ENCODE peak calls at places on chromosome 16, in ten cellular contexts. B is kidney epithelial cell, S is heart left ventricle, I is mucosa of descending colon, U is thoracic aorta, V is Peyer's patch, J is prostate gland, T is lung, A is breast epithelium, F is thyroid gland. Z is an unnamed sample. For H3K36me3, the result is how much of the 10 kb centered on the place peaks cover.

GRCh38 chr16:23959069-23959800 is 123.5 kb downstream of the PRKCB start:
- DNase-seq in S (no peak), B (no peak), I (no peak), V (no peak), F (no peak), U (no peak), J (no peak), A (no peak), T (no peak), Z (no peak)

GRCh38 chr16:86880316-86881117 is 302.2 kb downstream of the FOXL1 start:
- DNase-seq in V (no peak), U (no peak), A (no peak), J (no peak), S (no peak), B (no peak), I (no peak), T (no peak), F (no peak), Z (no peak)

GRCh38 chr16:5633845-5634440 is 536.3 kb upstream of the EEF2KMT start:
- DNase-seq in V (no peak), A (no peak), F (no peak), S (no peak), T (no peak), U (no peak), I (no peak), J (no peak), B (no peak), Z (no peak)

GRCh38 chr16:2514333-2515179 is 804 bp downstream of the ATP6V0C start:
- DNase-seq in A (no peak), J (no peak), S (no peak), B (no peak), V (peak), U (no peak), F (peak), I (peak), T (peak), Z (no peak)

GRCh38 chr16:72068930-72069329 is 5.9 kb downstream of the HPR start:
- DNase-seq in A (no peak), F (no peak), I (no peak), T (no peak), J (no peak), V (no peak), S (no peak), B (no peak), U (no peak), Z (no peak)

GRCh38 chr16:1379054-1379862 is 27.5 kb downstream of the GNPTG start:
- DNase-seq in F (peak), V (peak), S (peak), A (peak), J (peak), T (peak), B (peak), I (peak), U (peak), Z (peak)

GRCh38 chr16:11045441-11045840 is 101.1 kb downstream of the CLEC16A start:
- DNase-seq in T (no peak), U (no peak), S (no peak), B (no peak), A (no peak), V (no peak), F (no peak), J (no peak), I (no peak), Z (no peak)

GRCh38 chr16:47644166-47644565 is 183.0 kb downstream of the PHKB start:
- DNase-seq in B (no peak), I (no peak), U (no peak), J (no peak), A (no peak), F (peak), V (no peak), T (no peak), S (peak), Z (peak)

GRCh38 chr16:11639925-11640899 is 28.0 kb upstream of the SNN start:
- DNase-seq in V (peak), U (peak), S (peak), F (peak), T (peak), J (peak), B (peak), A (peak), I (peak), Z (peak)

GRCh38 chr16:86566966-86567700 is 504 bp downstream of the FOXC2 start:
- DNase-seq in T (no peak), J (no peak), A (no peak), B (no peak), V (no peak), S (peak), F (no peak), I (no peak), U (no peak), Z (no peak)

GRCh38 chr16:81641403-81642106 is 137.5 kb upstream of the PLCG2 start:
- DNase-seq in I (no peak), A (no peak), U (no peak), B (no peak), T (no peak), J (no peak), S (no peak), V (no peak), F (no peak), Z (no peak)

GRCh38 chr16:86924537-86924936 is 346.2 kb downstream of the FOXL1 start:
- DNase-seq in B (no peak), T (no peak), V (no peak), J (no peak), S (no peak), F (no peak), A (no peak), U (no peak), I (no peak), Z (no peak)

GRCh38 chr16:3035972-3036725 is 595 bp downstream of the BICDL2 start:
- DNase-seq in F (peak), T (no peak), I (peak), U (no peak), B (no peak), V (no peak), S (no peak), A (no peak), J (no peak), Z (no peak)

GRCh38 chr16:87927195-87927562 is 9.2 kb downstream of the CA5A start:
- DNase-seq in A (no peak), V (no peak), B (no peak), U (no peak), T (no peak), F (no peak), J (no peak), I (no peak), S (no peak), Z (no peak)

GRCh38 chr16:22898131-22898530 is 84.2 kb downstream of the HS3ST2 start:
- DNase-seq in I (no peak), J (no peak), U (no peak), B (no peak), F (no peak), V (no peak), A (no peak), T (no peak), S (no peak), Z (no peak)

GRCh38 chr16:1057252-1057932 is 15.2 kb upstream of the SSTR5 start:
- DNase-seq in F (peak), B (no peak), J (peak), T (no peak), V (peak), U (no peak), A (no peak), I (no peak), S (no peak), Z (no peak)

GRCh38 chr16:85530370-85530739 is 82.8 kb upstream of the GSE1 start:
- DNase-seq in J (no peak), A (no peak), T (no peak), S (no peak), I (no peak), U (no peak), F (no peak), B (no peak), V (no peak), Z (no peak)

GRCh38 chr16:85528528-85529387 is 84.4 kb upstream of the GSE1 start:
- DNase-seq in S (no peak), B (no peak), V (peak), I (no peak), U (no peak), T (no peak), A (no peak), J (no peak), F (no peak), Z (no peak)

GRCh38 chr16:85531516-85531915 is 81.6 kb upstream of the GSE1 start:
- DNase-seq in T (no peak), I (no peak), U (no peak), J (no peak), V (no peak), F (no peak), S (peak), A (no peak), B (no peak), Z (no peak)

GRCh38 chr16:85527767-85528297 is 85.3 kb upstream of the GSE1 start:
- DNase-seq in S (no peak), J (no peak), V (no peak), A (no peak), T (no peak), B (no peak), I (no peak), U (no peak), F (no peak), Z (no peak)

GRCh38 chr16:85529489-85530369 is 83.4 kb upstream of the GSE1 start:
- DNase-seq in U (no peak), V (no peak), B (no peak), S (no peak), I (no peak), J (no peak), A (no peak), F (no peak), T (no peak), Z (no peak)
- TF ChIP-seq CTCF in U (no peak), V (no peak), B (no peak), S (peak), I (no peak), J (no peak), A (no peak), F (no peak), T (no peak), Z (peak)

GRCh38 chr16:8646271-8646670 is 24.8 kb downstream of the METTL22 start:
- DNase-seq in V (no peak), S (no peak), J (no peak), F (no peak), B (no peak), T (no peak), I (no peak), U (no peak), A (no peak), Z (no peak)
- H3K36me3 ChIP-seq in V (under half), S (half or more), J (under half), F (half or more), B (under half), T (half or more), I (under half), U (half or more), A (under half), Z (under half)

GRCh38 chr16:30046588-30046987 is 15.5 kb upstream of the TLCD3B start:
- DNase-seq in T (no peak), A (no peak), V (no peak), J (no peak), U (no peak), B (no peak), I (no peak), F (no peak), S (no peak), Z (no peak)

GRCh38 chr16:30040221-30040620 is 9.2 kb upstream of the TLCD3B start:
- DNase-seq in V (no peak), B (no peak), S (no peak), A (no peak), J (no peak), I (no peak), F (no peak), T (no peak), U (no peak), Z (no peak)

GRCh38 chr16:30046178-30046577 is 15.1 kb upstream of the TLCD3B start:
- DNase-seq in J (no peak), A (no peak), F (no peak), U (no peak), T (no peak), S (no peak), V (no peak), I (no peak), B (no peak), Z (no peak)

GRCh38 chr16:30041841-30042240 is 10.8 kb upstream of the TLCD3B start:
- DNase-seq in F (no peak), I (no peak), T (no peak), J (no peak), B (no peak), A (no peak), S (no peak), V (no peak), U (no peak), Z (no peak)
- TF ChIP-seq CTCF in F (peak), I (no peak), T (no peak), J (no peak), B (peak), A (no peak), S (peak), V (peak), U (peak), Z (peak)

GRCh38 chr16:27520982-27521673 is 28.6 kb downstream of the GTF3C1 start:
- DNase-seq in F (peak), T (no peak), U (peak), I (no peak), S (peak), A (no peak), B (no peak), V (no peak), J (no peak), Z (no peak)
- H3K36me3 ChIP-seq in F (under half), T (under half), U (under half), I (under half), S (half or more), A (under half), B (under half), V (under half), J (under half), Z (under half)

GRCh38 chr16:4136229-4136813 is 20.1 kb upstream of the ADCY9 start:
- DNase-seq in V (peak), S (no peak), B (peak), U (no peak), A (peak), T (peak), F (peak), I (peak), J (peak), Z (no peak)
- TF ChIP-seq CTCF in V (no peak), S (no peak), B (no peak), U (no peak), A (no peak), T (no peak), F (peak), I (no peak), J (no peak), Z (no peak)

GRCh38 chr16:64172652-64173051 is 949.2 kb downstream of the CDH11 start:
- DNase-seq in A (no peak), V (no peak), J (no peak), U (no peak), B (no peak), T (no peak), S (no peak), F (no peak), I (no peak), Z (no peak)

GRCh38 chr16:64167851-64168770 is 953.8 kb downstream of the CDH11 start:
- DNase-seq in B (no peak), S (no peak), T (no peak), U (no peak), I (no peak), J (no peak), V (no peak), A (no peak), F (no peak), Z (no peak)

GRCh38 chr16:64174327-64174726 is 947.5 kb downstream of the CDH11 start:
- DNase-seq in I (no peak), A (no peak), J (no peak), B (no peak), T (no peak), F (no peak), V (no peak), S (no peak), U (no peak), Z (no peak)

GRCh38 chr16:64172191-64172590 is 949.7 kb downstream of the CDH11 start:
- DNase-seq in I (no peak), B (no peak), J (no peak), U (no peak), A (no peak), V (no peak), S (no peak), F (no peak), T (no peak), Z (no peak)
- H3K36me3 ChIP-seq in I (under half), B (under half), J (under half), U (under half), A (under half), V (under half), S (under half), F (under half), T (under half), Z (under half)

Z was measured in BJ.